ENCODE peak calls at places on chromosomes 5 and 9, in nine cellular contexts. One of them, this sample, is unnamed.

GRCh38 chr9:16873131-16873787 is 2.8 kb upstream of the BNC2 start:
- DNase-seq in lower leg skin: no peak
- DNase-seq in uterus: no peak
- DNase-seq in breast epithelium: no peak
- DNase-seq in A549: peak
- DNase-seq in erythroblast: no peak
- DNase-seq in HepG2: no peak
- DNase-seq in IMR-90: peak
- DNase-seq in prostate gland: no peak
- DNase-seq in this sample: no peak

GRCh38 chr5:174717826-174718455 is 6.4 kb upstream of the MSX2 start:
- DNase-seq in lower leg skin: no peak
- DNase-seq in uterus: no peak
- DNase-seq in breast epithelium: no peak
- DNase-seq in A549: no peak
- DNase-seq in erythroblast: no peak
- DNase-seq in HepG2: no peak
- DNase-seq in IMR-90: no peak
- DNase-seq in prostate gland: no peak
- DNase-seq in this sample: no peak

GRCh38 chr5:124193371-124193789 is 553.1 kb downstream of the ZNF608 start:
- DNase-seq in lower leg skin: no peak
- DNase-seq in uterus: no peak
- DNase-seq in breast epithelium: no peak
- DNase-seq in A549: no peak
- DNase-seq in erythroblast: no peak
- DNase-seq in HepG2: no peak
- DNase-seq in IMR-90: peak
- DNase-seq in prostate gland: no peak
- DNase-seq in this sample: no peak

GRCh38 chr9:129875687-129876395 is 40.6 kb downstream of the USP20 start:
- DNase-seq in lower leg skin: no peak
- DNase-seq in uterus: no peak
- DNase-seq in breast epithelium: no peak
- DNase-seq in A549: no peak
- DNase-seq in erythroblast: no peak
- DNase-seq in HepG2: no peak
- DNase-seq in IMR-90: peak
- DNase-seq in prostate gland: no peak
- DNase-seq in this sample: no peak

GRCh38 chr5:145920542-145921210 is 15.7 kb upstream of the SH3RF2 start:
- DNase-seq in lower leg skin: no peak
- DNase-seq in uterus: no peak
- DNase-seq in breast epithelium: no peak
- DNase-seq in A549: no peak
- DNase-seq in erythroblast: no peak
- DNase-seq in HepG2: no peak
- DNase-seq in IMR-90: no peak
- DNase-seq in prostate gland: no peak
- DNase-seq in this sample: no peak

GRCh38 chr5:52834320-52834719 is 46.6 kb downstream of the ITGA1 start:
- DNase-seq in lower leg skin: no peak
- DNase-seq in uterus: no peak
- DNase-seq in breast epithelium: no peak
- DNase-seq in A549: no peak
- DNase-seq in erythroblast: no peak
- DNase-seq in HepG2: no peak
- DNase-seq in IMR-90: no peak
- DNase-seq in prostate gland: no peak
- DNase-seq in this sample: no peak

GRCh38 chr9:89954229-89954628 is 349.4 kb downstream of the GADD45G start:
- DNase-seq in lower leg skin: no peak
- DNase-seq in uterus: no peak
- DNase-seq in breast epithelium: no peak
- DNase-seq in A549: no peak
- DNase-seq in erythroblast: no peak
- DNase-seq in HepG2: no peak
- DNase-seq in IMR-90: no peak
- DNase-seq in prostate gland: no peak
- DNase-seq in this sample: no peak

GRCh38 chr5:132226516-132227234 is 978 bp downstream of the P4HA2 start:
- DNase-seq in lower leg skin: no peak
- DNase-seq in uterus: peak
- DNase-seq in breast epithelium: no peak
- DNase-seq in A549: no peak
- DNase-seq in erythroblast: no peak
- DNase-seq in HepG2: no peak
- DNase-seq in IMR-90: peak
- DNase-seq in prostate gland: no peak
- DNase-seq in this sample: peak

GRCh38 chr9:114310471-114311450 is 12.1 kb upstream of the ORM1 start:
- DNase-seq in lower leg skin: no peak
- DNase-seq in uterus: peak
- DNase-seq in breast epithelium: peak
- DNase-seq in A549: no peak
- DNase-seq in erythroblast: no peak
- DNase-seq in HepG2: no peak
- DNase-seq in IMR-90: no peak
- DNase-seq in prostate gland: no peak
- DNase-seq in this sample: peak

GRCh38 chr5:136133416-136134383 is 1.1 kb downstream of the SMAD5 start:
- DNase-seq in lower leg skin: peak
- DNase-seq in uterus: peak
- DNase-seq in breast epithelium: no peak
- DNase-seq in A549: peak
- DNase-seq in erythroblast: peak
- DNase-seq in HepG2: peak
- DNase-seq in IMR-90: peak
- DNase-seq in prostate gland: peak
- DNase-seq in this sample: peak

GRCh38 chr9:13083973-13084528 is 195.4 kb downstream of the MPDZ start:
- DNase-seq in lower leg skin: no peak
- DNase-seq in uterus: no peak
- DNase-seq in breast epithelium: no peak
- DNase-seq in A549: no peak
- DNase-seq in erythroblast: no peak
- DNase-seq in HepG2: no peak
- DNase-seq in IMR-90: peak
- DNase-seq in prostate gland: no peak
- DNase-seq in this sample: no peak

GRCh38 chr5:137402436-137403187 is 96.5 kb downstream of the SPOCK1 start:
- DNase-seq in lower leg skin: no peak
- DNase-seq in uterus: no peak
- DNase-seq in breast epithelium: no peak
- DNase-seq in A549: no peak
- DNase-seq in erythroblast: no peak
- DNase-seq in HepG2: no peak
- DNase-seq in IMR-90: no peak
- DNase-seq in prostate gland: no peak
- DNase-seq in this sample: no peak

GRCh38 chr9:87088621-87089020 is 141.3 kb upstream of the GAS1 start:
- DNase-seq in lower leg skin: no peak
- DNase-seq in uterus: no peak
- DNase-seq in breast epithelium: no peak
- DNase-seq in A549: no peak
- DNase-seq in erythroblast: no peak
- DNase-seq in HepG2: no peak
- DNase-seq in IMR-90: no peak
- DNase-seq in prostate gland: no peak
- DNase-seq in this sample: no peak

GRCh38 chr9:33414263-33414662 is 11.9 kb upstream of the AQP7 start:
- DNase-seq in lower leg skin: no peak
- DNase-seq in uterus: no peak
- DNase-seq in breast epithelium: no peak
- DNase-seq in A549: no peak
- DNase-seq in erythroblast: peak
- DNase-seq in HepG2: no peak
- DNase-seq in IMR-90: no peak
- DNase-seq in prostate gland: no peak
- DNase-seq in this sample: peak

GRCh38 chr9:33133186-33133585 is 34.0 kb downstream of the B4GALT1 start:
- DNase-seq in lower leg skin: peak
- DNase-seq in uterus: no peak
- DNase-seq in breast epithelium: no peak
- DNase-seq in A549: no peak
- DNase-seq in erythroblast: no peak
- DNase-seq in HepG2: no peak
- DNase-seq in IMR-90: no peak
- DNase-seq in prostate gland: no peak
- DNase-seq in this sample: no peak

DNA sequence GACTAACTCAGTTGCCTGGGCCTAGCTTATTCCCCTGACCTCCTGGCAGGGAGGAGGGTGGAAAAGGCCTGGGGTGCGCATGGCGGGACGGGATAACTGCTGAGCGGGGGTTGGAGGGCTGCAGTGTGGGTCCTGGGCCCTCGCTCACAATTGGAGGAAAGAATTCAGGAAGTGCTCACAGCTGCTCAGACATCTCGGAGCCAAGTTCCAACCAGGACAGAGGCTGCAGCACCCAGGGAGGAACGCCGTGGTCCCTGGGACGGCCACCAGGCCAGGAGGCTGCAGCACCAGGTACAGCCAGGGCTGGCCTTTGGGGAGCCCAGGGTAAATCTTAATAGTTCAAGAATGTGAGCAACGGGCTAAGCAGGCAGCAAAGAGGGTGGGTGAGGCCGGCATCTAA is at the start of gene SPAAR:
- DNase-seq in lower leg skin: no peak
- DNase-seq in uterus: no peak
- DNase-seq in breast epithelium: no peak
- DNase-seq in A549: no peak
- DNase-seq in erythroblast: no peak
- DNase-seq in HepG2: no peak
- DNase-seq in IMR-90: no peak
- DNase-seq in prostate gland: no peak
- DNase-seq in this sample: no peak
- TF ChIP-seq POLR2A in lower leg skin: no peak
- TF ChIP-seq POLR2A in uterus: no peak
- TF ChIP-seq POLR2A in breast epithelium: no peak
- TF ChIP-seq POLR2A in A549: no peak
- TF ChIP-seq POLR2A in erythroblast: no peak
- TF ChIP-seq POLR2A in HepG2: no peak
- TF ChIP-seq POLR2A in IMR-90: no peak
- TF ChIP-seq POLR2A in prostate gland: no peak
- TF ChIP-seq POLR2A in this sample: no peak

GRCh38 chr5:67003906-67004729 is 192.5 kb downstream of the CD180 start:
- DNase-seq in lower leg skin: peak
- DNase-seq in uterus: peak
- DNase-seq in breast epithelium: peak
- DNase-seq in A549: peak
- DNase-seq in erythroblast: peak
- DNase-seq in HepG2: peak
- DNase-seq in IMR-90: peak
- DNase-seq in prostate gland: peak
- DNase-seq in this sample: peak
- TF ChIP-seq POLR2A in lower leg skin: no peak
- TF ChIP-seq POLR2A in uterus: peak
- TF ChIP-seq POLR2A in breast epithelium: peak
- TF ChIP-seq POLR2A in A549: peak
- TF ChIP-seq POLR2A in erythroblast: peak
- TF ChIP-seq POLR2A in HepG2: peak
- TF ChIP-seq POLR2A in IMR-90: peak
- TF ChIP-seq POLR2A in prostate gland: peak
- TF ChIP-seq POLR2A in this sample: no peak

GRCh38 chr5:177409043-177409801 is at the start of gene F12:
- DNase-seq in lower leg skin: no peak
- DNase-seq in uterus: no peak
- DNase-seq in breast epithelium: no peak
- DNase-seq in A549: no peak
- DNase-seq in erythroblast: no peak
- DNase-seq in HepG2: peak
- DNase-seq in IMR-90: no peak
- DNase-seq in prostate gland: no peak
- DNase-seq in this sample: no peak

GRCh38 chr5:177414481-177414880 is 5.1 kb upstream of the F12 start:
- DNase-seq in lower leg skin: no peak
- DNase-seq in uterus: no peak
- DNase-seq in breast epithelium: no peak
- DNase-seq in A549: no peak
- DNase-seq in erythroblast: no peak
- DNase-seq in HepG2: no peak
- DNase-seq in IMR-90: no peak
- DNase-seq in prostate gland: no peak
- DNase-seq in this sample: no peak

GRCh38 chr5:177410575-177410974 is 1.2 kb upstream of the F12 start:
- DNase-seq in lower leg skin: no peak
- DNase-seq in uterus: no peak
- DNase-seq in breast epithelium: no peak
- DNase-seq in A549: no peak
- DNase-seq in erythroblast: no peak
- DNase-seq in HepG2: no peak
- DNase-seq in IMR-90: no peak
- DNase-seq in prostate gland: no peak
- DNase-seq in this sample: no peak

GRCh38 chr5:177416334-177416733 is 7.0 kb upstream of the F12 start:
- DNase-seq in lower leg skin: no peak
- DNase-seq in uterus: peak
- DNase-seq in breast epithelium: no peak
- DNase-seq in A549: peak
- DNase-seq in erythroblast: no peak
- DNase-seq in HepG2: no peak
- DNase-seq in IMR-90: peak
- DNase-seq in prostate gland: no peak
- DNase-seq in this sample: no peak

DNA sequence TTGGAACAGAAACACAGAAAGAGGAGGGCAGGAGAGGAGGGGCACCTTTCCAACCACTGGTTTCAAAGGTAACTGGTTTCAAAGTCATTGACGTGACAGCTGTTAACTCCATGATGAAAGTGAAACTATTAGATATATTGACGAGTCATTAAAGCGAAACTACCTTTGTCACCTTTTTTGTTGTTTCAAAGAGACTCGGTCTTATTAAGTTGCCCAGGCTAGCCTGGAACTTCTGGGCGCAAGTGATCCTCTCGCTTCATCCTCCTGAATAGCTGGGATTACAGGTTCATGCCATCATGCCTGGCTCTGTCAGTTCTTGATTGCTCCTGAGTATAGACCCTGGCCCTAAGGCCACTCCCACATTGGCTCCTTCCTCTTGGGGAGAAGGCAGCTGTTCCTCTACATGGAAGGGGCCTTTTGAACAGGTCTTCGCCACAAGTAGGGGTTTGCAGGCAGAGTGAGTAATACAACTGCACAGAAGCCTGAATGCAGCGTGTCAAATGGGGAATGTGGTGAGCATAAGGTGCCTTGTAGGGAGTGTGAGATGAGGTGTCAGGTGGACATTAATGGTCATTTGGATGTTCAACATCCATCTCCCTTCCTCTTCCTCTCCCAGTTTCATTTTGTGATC is 3.4 kb upstream of the F12 start:
- DNase-seq in lower leg skin: no peak
- DNase-seq in uterus: no peak
- DNase-seq in breast epithelium: no peak
- DNase-seq in A549: no peak
- DNase-seq in erythroblast: no peak
- DNase-seq in HepG2: no peak
- DNase-seq in IMR-90: no peak
- DNase-seq in prostate gland: no peak
- DNase-seq in this sample: no peak
- TF ChIP-seq POLR2A in lower leg skin: no peak
- TF ChIP-seq POLR2A in uterus: no peak
- TF ChIP-seq POLR2A in breast epithelium: no peak
- TF ChIP-seq POLR2A in A549: no peak
- TF ChIP-seq POLR2A in erythroblast: no peak
- TF ChIP-seq POLR2A in HepG2: no peak
- TF ChIP-seq POLR2A in IMR-90: no peak
- TF ChIP-seq POLR2A in prostate gland: no peak
- TF ChIP-seq POLR2A in this sample: no peak

GRCh38 chr5:38896760-38897159 is 50.9 kb downstream of the OSMR start:
- DNase-seq in lower leg skin: no peak
- DNase-seq in uterus: no peak
- DNase-seq in breast epithelium: no peak
- DNase-seq in A549: no peak
- DNase-seq in erythroblast: no peak
- DNase-seq in HepG2: no peak
- DNase-seq in IMR-90: no peak
- DNase-seq in prostate gland: no peak
- DNase-seq in this sample: no peak
- TF ChIP-seq POLR2A in lower leg skin: no peak
- TF ChIP-seq POLR2A in uterus: no peak
- TF ChIP-seq POLR2A in breast epithelium: no peak
- TF ChIP-seq POLR2A in A549: no peak
- TF ChIP-seq POLR2A in erythroblast: no peak
- TF ChIP-seq POLR2A in HepG2: no peak
- TF ChIP-seq POLR2A in IMR-90: no peak
- TF ChIP-seq POLR2A in prostate gland: no peak
- TF ChIP-seq POLR2A in this sample: no peak

This sample was measured in stomach.